ENCODE peak calls at places on chromosome 12, in six cellular contexts. J is dorsolateral prefrontal cortex, X is GM12865, O is GM13976, U is omental fat pad, C is RWPE1. Z is an unnamed sample.

GRCh38 chr12:54337854-54338650 is 13.1 kb downstream of the COPZ1 start:
- DNase-seq in U (no peak), C (no peak), J (no peak), X (no peak), O (no peak), Z (no peak)

GRCh38 chr12:106274575-106275081 is 26.8 kb upstream of the CKAP4 start:
- DNase-seq in U (no peak), X (no peak), C (no peak), O (no peak), J (no peak), Z (no peak)

GRCh38 chr12:49428652-49429549 is 61.6 kb downstream of the SPATS2 start:
- DNase-seq in U (no peak), X (peak), C (peak), O (peak), J (no peak), Z (no peak)

GRCh38 chr12:2944401-2945047 is 14.7 kb upstream of the TEAD4 start:
- DNase-seq in X (peak), C (peak), O (peak), J (peak), U (peak), Z (no peak)

GRCh38 chr12:131085816-131086591 is 132.3 kb downstream of the ADGRD1 start:
- DNase-seq in J (peak), C (no peak), O (no peak), U (peak), X (no peak), Z (no peak)

GRCh38 chr12:62581288-62582064 is 114.8 kb downstream of the MON2 start:
- DNase-seq in O (peak), C (peak), U (no peak), J (no peak), X (peak), Z (no peak)

GRCh38 chr12:89373772-89374572 is 21.7 kb upstream of the DUSP6 start:
- DNase-seq in X (no peak), U (no peak), O (no peak), J (no peak), C (peak), Z (no peak)

GRCh38 chr12:38118632-38119031 is 197.9 kb upstream of the ALG10B start:
- DNase-seq in J (no peak), X (no peak), C (no peak), O (no peak), U (no peak), Z (no peak)

GRCh38 chr12:110249716-110250225 is 31.3 kb upstream of the ATP2A2 start:
- DNase-seq in U (no peak), C (no peak), O (no peak), J (no peak), X (no peak), Z (no peak)

GRCh38 chr12:42145552-42146215 is 1.0 kb upstream of the GXYLT1 start:
- DNase-seq in J (no peak), U (no peak), X (peak), O (no peak), C (no peak), Z (no peak)

GRCh38 chr12:109735051-109735521 is 21.5 kb downstream of the FAM222A start:
- DNase-seq in X (no peak), O (no peak), U (no peak), C (no peak), J (no peak), Z (no peak)

GRCh38 chr12:62407587-62407986 is 59.0 kb upstream of the MON2 start:
- DNase-seq in O (no peak), J (no peak), X (no peak), U (no peak), C (no peak), Z (no peak)

GRCh38 chr12:2411586-2412304 is 359.0 kb downstream of the CACNA1C start:
- DNase-seq in J (no peak), X (no peak), C (no peak), U (no peak), O (no peak), Z (peak)

GRCh38 chr12:16417058-16417457 is 69.6 kb downstream of the MGST1 start:
- DNase-seq in X (no peak), O (no peak), J (no peak), U (no peak), C (no peak), Z (no peak)

GRCh38 chr12:123034865-123035264 is 54.4 kb downstream of the ARL6IP4 start:
- DNase-seq in U (no peak), C (peak), X (no peak), J (no peak), O (no peak), Z (no peak)

GRCh38 chr12:109358154-109358869 is 10.6 kb downstream of the MYO1H start:
- DNase-seq in U (no peak), X (peak), J (no peak), C (no peak), O (peak), Z (no peak)

GRCh38 chr12:49865782-49866135 is 22.9 kb upstream of the BCDIN3D start:
- DNase-seq in O (no peak), U (no peak), C (no peak), J (no peak), X (no peak), Z (no peak)

GRCh38 chr12:125125271-125125670 is 60.0 kb downstream of the AACS start:
- DNase-seq in X (no peak), C (no peak), U (no peak), J (no peak), O (no peak), Z (no peak)

GRCh38 chr12:33330940-33331339 is 108.7 kb downstream of the SYT10 start:
- DNase-seq in O (no peak), U (no peak), X (no peak), C (no peak), J (no peak), Z (no peak)

GRCh38 chr12:16120027-16120426 is 157.5 kb downstream of the SLC15A5 start:
- DNase-seq in J (no peak), C (no peak), U (no peak), O (no peak), X (no peak), Z (no peak)

GRCh38 chr12:64995831-64996230 is 125.3 kb downstream of the WIF1 start:
- DNase-seq in C (peak), X (no peak), U (no peak), O (no peak), J (no peak), Z (no peak)

GRCh38 chr12:104514127-104514810 is 57.5 kb downstream of the CHST11 start:
- DNase-seq in C (no peak), O (no peak), J (no peak), U (no peak), X (no peak), Z (no peak)

GRCh38 chr12:65501093-65501621 is 222.7 kb downstream of the MSRB3 start:
- DNase-seq in U (no peak), C (no peak), J (no peak), O (no peak), X (no peak), Z (no peak)

GRCh38 chr12:67701121-67701520 is 52.6 kb downstream of the DYRK2 start:
- DNase-seq in J (no peak), C (no peak), X (no peak), O (no peak), U (no peak), Z (no peak)

GRCh38 chr12:53722450-53723041 is 4.7 kb downstream of the CALCOCO1 start:
- DNase-seq in X (peak), U (no peak), O (peak), C (no peak), J (no peak), Z (no peak)

GRCh38 chr12:93911436-93911835 is 234.3 kb downstream of the CRADD start:
- DNase-seq in C (no peak), X (no peak), O (no peak), U (no peak), J (no peak), Z (no peak)

GRCh38 chr12:74365178-74365964 is 172.3 kb upstream of the ATXN7L3B start:
- DNase-seq in O (peak), C (peak), U (no peak), J (no peak), X (peak), Z (no peak)

GRCh38 chr12:1204581-1205121 is 213.6 kb downstream of the ERC1 start:
- DNase-seq in O (peak), C (no peak), X (peak), U (no peak), J (no peak), Z (no peak)

GRCh38 chr12:15629761-15630160 is 159.4 kb downstream of the EPS8 start:
- DNase-seq in X (no peak), J (no peak), U (no peak), C (peak), O (no peak), Z (no peak)

GRCh38 chr12:26303418-26303817 is 108.0 kb downstream of the SSPN start:
- DNase-seq in J (no peak), C (no peak), O (no peak), U (no peak), X (no peak), Z (no peak)

GRCh38 chr12:93624595-93625294 is 52.3 kb downstream of the SOCS2 start:
- DNase-seq in X (peak), C (peak), U (no peak), J (no peak), O (peak), Z (no peak)

GRCh38 chr12:123971770-123972447 is 722 bp downstream of the CCDC92 start:
- DNase-seq in J (no peak), X (peak), O (no peak), C (peak), U (no peak), Z (no peak)

DNA sequence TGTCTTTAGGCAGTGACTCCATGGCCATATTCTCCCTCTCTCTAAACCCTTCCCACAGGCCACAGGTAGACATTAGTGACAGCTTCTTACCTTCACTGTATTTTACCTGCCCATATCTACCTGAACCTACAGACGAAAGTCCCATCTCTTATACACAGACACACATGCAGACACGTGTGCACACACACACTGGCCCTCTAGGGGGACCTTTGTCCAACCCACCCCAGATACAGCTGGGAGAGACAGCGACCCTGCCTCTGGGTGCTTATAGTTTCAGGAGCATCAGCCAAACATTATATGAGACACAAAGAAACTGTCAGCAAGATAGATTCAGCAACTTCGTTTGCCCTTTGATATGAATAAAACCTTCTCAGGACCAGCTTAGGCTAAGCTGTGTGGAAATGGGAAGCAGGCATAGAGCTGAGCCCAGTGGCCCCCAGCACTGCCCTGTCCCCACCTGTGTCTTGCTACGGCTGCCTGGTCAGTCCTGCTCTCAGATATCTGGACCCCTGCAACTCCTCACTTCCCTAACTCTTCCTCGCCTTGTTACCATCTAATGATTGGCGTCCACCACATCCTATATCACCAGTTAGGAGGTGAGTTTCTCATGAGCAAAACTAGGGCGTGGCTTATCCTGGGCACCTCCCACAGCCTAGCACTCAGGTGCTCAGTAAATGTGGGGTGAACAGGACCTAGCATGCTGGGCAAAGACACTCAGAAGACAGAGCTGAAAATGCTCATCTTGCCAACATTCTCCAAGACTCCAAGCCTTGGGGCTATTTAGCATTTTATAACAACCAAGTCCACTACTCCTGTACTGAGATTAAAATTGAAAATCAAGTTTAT is 12.0 kb upstream of the CD9 start:
- DNase-seq in C (no peak), U (no peak), X (no peak), J (no peak), O (no peak), Z (no peak)
- TF ChIP-seq CTCF in C (no peak), U (no peak), X (no peak), J (no peak), O (no peak), Z (no peak)

GRCh38 chr12:92573104-92573503 is 129.7 kb upstream of the PLEKHG7 start:
- DNase-seq in J (no peak), C (no peak), X (no peak), O (no peak), U (no peak), Z (no peak)

GRCh38 chr12:92571169-92571568 is 131.6 kb upstream of the PLEKHG7 start:
- DNase-seq in C (no peak), U (no peak), X (no peak), O (no peak), J (no peak), Z (no peak)

GRCh38 chr12:92571844-92572543 is 130.8 kb upstream of the PLEKHG7 start:
- DNase-seq in O (no peak), J (no peak), C (no peak), X (no peak), U (no peak), Z (no peak)

GRCh38 chr12:92574911-92575570 is 127.7 kb upstream of the PLEKHG7 start:
- DNase-seq in U (no peak), X (no peak), O (no peak), J (no peak), C (no peak), Z (no peak)

DNA sequence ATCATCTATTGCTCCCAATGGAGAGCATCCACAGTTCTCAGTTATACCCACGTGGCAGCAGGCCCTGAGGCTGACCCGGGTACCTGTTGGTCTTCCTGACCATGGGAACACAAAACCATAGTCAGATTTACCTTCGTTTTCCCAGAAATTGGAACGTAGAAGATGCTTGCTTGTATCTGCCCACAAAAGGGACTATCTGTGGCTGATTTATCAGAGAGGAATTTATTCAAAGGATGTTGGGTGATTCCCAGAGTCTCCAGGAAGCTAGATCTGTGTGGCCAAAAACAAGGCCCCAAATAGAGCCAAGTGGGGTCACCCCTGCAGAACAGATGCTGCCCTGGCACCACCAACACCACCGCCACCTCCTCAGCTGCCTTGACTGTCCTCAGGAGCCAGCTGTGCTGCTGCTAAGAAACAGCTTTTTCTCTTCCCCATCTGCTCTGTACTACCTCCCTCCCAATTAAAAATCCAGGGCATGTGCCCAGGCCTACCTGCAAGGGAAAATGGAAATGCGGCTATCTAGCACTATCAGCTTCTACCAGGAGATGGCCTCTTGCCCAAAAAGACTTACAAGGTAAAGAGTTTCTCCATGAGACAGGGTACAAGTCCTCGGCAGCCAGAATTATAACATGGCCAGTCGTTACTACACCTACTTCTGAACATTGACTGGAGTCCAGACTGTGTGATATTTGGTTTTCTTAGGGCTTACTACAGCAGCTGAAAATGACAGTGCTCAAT is 128.6 kb upstream of the PLEKHG7 start:
- DNase-seq in J (no peak), X (no peak), C (no peak), U (no peak), O (no peak), Z (no peak)
- TF ChIP-seq CTCF in J (no peak), X (peak), C (no peak), U (no peak), O (peak), Z (peak)

GRCh38 chr12:52501490-52501889 is 8.4 kb upstream of the KRT6A start:
- DNase-seq in C (no peak), X (no peak), U (no peak), J (no peak), O (no peak), Z (no peak)

GRCh38 chr12:52508211-52508610 is 12.0 kb downstream of the KRT5 start:
- DNase-seq in J (no peak), U (no peak), O (no peak), C (no peak), X (no peak), Z (no peak)

DNA sequence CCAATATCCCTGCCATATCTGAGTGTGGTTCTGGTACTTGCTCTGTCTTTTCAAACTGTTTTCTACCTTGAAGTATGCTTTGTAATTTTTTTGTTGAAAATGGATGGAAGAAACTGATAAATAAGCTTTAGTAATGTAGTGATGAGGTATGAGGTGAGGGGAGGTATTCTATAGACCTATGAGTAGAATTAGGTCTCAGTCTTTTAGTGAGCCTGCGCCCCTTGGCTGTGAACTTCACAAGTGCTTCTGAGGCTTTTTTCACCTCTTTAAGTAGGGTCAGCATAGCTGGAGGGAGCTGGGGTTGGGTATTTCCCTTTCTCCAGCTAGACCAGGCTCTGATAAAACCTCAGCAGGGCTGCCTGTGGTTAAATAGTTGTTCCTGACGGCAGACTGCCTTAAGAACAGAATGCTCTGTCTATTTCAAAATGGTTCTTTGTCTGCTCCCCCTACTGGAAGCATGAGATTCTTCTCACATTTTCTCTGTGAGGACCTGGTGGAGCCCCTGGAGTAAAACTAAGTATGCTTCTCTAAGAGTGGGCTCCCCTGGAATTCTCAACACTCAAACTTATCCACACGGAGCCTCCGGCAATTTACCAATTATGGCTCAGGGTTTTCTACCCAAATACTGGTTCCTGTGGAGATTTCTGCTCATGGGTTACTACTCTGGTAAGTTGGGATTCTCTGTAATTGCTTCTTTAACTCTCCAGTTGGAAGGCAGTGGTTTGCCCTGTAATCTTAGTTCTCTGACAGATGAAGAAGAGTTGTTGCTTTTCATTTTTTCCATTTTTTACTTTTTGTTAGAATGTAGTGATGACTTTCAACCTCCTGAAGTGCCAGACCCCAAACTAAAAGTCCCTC is 13.1 kb downstream of the KRT5 start:
- DNase-seq in X (peak), J (no peak), O (no peak), C (no peak), U (no peak), Z (no peak)
- TF ChIP-seq CTCF in X (peak), J (peak), O (peak), C (peak), U (no peak), Z (peak)

DNA sequence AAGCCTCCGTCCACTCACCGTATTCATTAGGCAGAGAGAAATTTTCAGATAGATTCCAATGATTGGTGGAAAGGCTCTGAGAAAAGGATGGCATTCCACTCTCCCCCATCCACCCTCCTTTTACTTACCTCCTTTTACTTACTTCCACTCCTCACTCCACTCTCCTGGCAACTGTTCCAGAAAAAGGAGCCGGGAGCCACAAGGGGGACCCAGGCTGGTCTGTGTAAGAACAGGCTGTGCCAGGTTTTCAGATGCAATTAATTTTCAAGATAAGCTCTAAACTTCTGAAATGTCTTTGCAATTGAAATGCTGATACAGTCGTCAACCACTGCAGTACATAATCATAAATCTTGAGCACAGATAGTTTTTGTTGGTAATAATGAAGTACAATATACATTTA is 248.8 kb downstream of the ANO6 start:
- DNase-seq in X (no peak), U (no peak), O (no peak), J (no peak), C (no peak), Z (no peak)
- TF ChIP-seq CTCF in X (no peak), U (no peak), O (no peak), J (no peak), C (no peak), Z (no peak)

GRCh38 chr12:71837356-71837755 is 2.2 kb upstream of the TBC1D15 start:
- DNase-seq in C (no peak), X (no peak), U (no peak), O (no peak), J (no peak), Z (no peak)

GRCh38 chr12:71840226-71840847 is 778 bp downstream of the TBC1D15 start:
- DNase-seq in O (no peak), J (no peak), X (peak), U (no peak), C (peak), Z (no peak)

GRCh38 chr12:71838661-71839060 is 898 bp upstream of the TBC1D15 start:
- DNase-seq in O (no peak), X (no peak), J (no peak), C (no peak), U (no peak), Z (no peak)

DNA sequence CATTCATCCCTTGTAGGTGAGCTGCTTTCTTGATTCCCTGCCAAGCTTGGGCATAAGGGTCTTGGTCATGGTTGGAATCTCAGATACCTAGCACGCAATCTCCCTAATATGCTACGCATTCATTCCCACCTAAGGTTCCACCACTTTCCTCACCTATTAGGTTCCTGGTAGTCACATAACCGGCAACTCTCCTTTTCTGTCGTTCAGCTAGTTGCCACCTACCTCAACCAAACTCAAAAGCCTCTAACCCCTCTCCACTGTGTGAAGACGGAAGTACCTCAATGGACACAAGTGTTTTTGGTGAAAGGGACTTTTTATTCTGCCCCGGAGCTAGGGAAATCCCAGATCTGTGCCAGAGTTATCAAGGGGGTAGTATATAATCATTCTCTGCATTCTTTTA is 1.3 kb upstream of the TBC1D15 start:
- DNase-seq in U (no peak), O (no peak), X (peak), J (no peak), C (no peak), Z (no peak)
- TF ChIP-seq CTCF in U (no peak), O (no peak), X (no peak), J (no peak), C (no peak), Z (no peak)

GRCh38 chr12:115983226-115983798 is 294.2 kb downstream of the MED13L start:
- DNase-seq in O (no peak), J (no peak), U (no peak), X (peak), C (no peak), Z (no peak)
- TF ChIP-seq CTCF in O (peak), J (no peak), U (no peak), X (peak), C (peak), Z (peak)